ENCODE peak calls at places on chromosomes 1 and 21, in five cellular contexts. G, W, Y, O and B are unnamed samples.

GRCh38 chr1:51234721-51235425 is 1.2 kb upstream of the RNF11 start:
- DNase-seq in G (peak; percentile 73), W (peak; percentile 78), Y (peak; percentile 80), O (no peak), B (peak; percentile 79)

GRCh38 chr1:236636017-236636416 is 31.7 kb upstream of the HEATR1 start:
- DNase-seq in G (no peak), W (no peak), Y (no peak), O (no peak), B (no peak)

GRCh38 chr1:161176468-161177111 is 717 bp downstream of the B4GALT3 start:
- DNase-seq in G (no peak), W (no peak), Y (no peak), O (no peak), B (no peak)

GRCh38 chr1:179031855-179032513 is 6.3 kb downstream of the FAM20B start:
- DNase-seq in G (no peak), W (no peak), Y (no peak), O (no peak), B (no peak)

GRCh38 chr21:17786219-17787181 is 32.7 kb downstream of the C21orf91 start:
- DNase-seq in G (no peak), W (no peak), Y (no peak), O (no peak), B (no peak)

GRCh38 chr1:17119076-17119743 is at the start of gene PADI2:
- DNase-seq in G (peak; percentile 91), W (peak; percentile 68), Y (peak; percentile 78), O (peak; percentile 89), B (no peak)

GRCh38 chr1:220076861-220077762 is 12.5 kb downstream of the BPNT1 start:
- DNase-seq in G (no peak), W (no peak), Y (no peak), O (no peak), B (no peak)

GRCh38 chr1:181548491-181548890 is 65.2 kb downstream of the CACNA1E start:
- DNase-seq in G (no peak), W (no peak), Y (no peak), O (no peak), B (no peak)

GRCh38 chr1:8992936-8993687 is 33.1 kb downstream of the SLC2A7 start:
- DNase-seq in G (no peak), W (peak; percentile 25), Y (no peak), O (no peak), B (no peak)

GRCh38 chr1:61141288-61142044 is 59.1 kb downstream of the NFIA start:
- DNase-seq in G (no peak), W (no peak), Y (no peak), O (no peak), B (no peak)

GRCh38 chr21:41750532-41751151 is 16.2 kb downstream of the RIPK4 start:
- DNase-seq in G (no peak), W (no peak), Y (no peak), O (no peak), B (no peak)

GRCh38 chr1:180181048-180181447 is 26.4 kb downstream of the QSOX1 start:
- DNase-seq in G (no peak), W (peak; percentile 65), Y (peak; percentile 8), O (peak; percentile 65), B (no peak)

GRCh38 chr21:33402011-33402979 is 918 bp upstream of the IFNGR2 start:
- DNase-seq in G (peak; percentile 62), W (no peak), Y (peak; percentile 33), O (peak; percentile 59), B (no peak)

GRCh38 chr1:86913399-86913895 is 479 bp downstream of the SELENOF start:
- DNase-seq in G (no peak), W (peak; percentile 60), Y (no peak), O (peak; percentile 45), B (no peak)

GRCh38 chr1:110069302-110070281 is 880 bp downstream of the ALX3 start:
- DNase-seq in G (peak; percentile 61), W (peak; percentile 13), Y (no peak), O (peak; percentile 68), B (no peak)

DNA sequence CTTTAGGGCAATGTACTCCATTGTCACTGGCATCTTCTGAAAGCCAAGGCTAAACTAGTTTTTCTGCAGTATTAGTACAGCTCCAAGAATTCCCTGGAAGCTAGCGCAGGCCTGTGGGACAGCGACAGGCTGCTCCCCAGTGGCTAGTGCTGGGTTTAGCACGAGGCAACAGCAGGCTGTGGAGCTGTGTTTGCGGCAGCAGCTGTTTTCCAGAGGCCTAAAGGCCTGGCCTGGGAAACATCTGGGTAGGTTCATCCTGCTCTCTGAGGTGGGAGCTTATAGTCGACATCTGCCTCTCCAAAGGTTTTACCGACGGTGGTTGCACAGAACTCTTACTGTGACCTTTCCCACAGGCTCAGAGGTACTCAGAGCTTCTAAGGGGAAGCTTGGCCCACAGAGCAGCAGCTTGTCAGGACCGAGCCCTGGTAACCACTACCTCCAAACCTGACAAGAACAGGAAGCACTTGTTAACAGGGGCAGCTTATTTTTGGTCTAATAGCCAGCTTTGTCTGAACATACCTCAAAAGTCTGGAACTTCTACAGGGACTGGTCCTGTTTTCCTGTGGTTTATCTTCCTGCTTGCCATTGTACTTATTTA is 17.2 kb downstream of the CC2D1B start:
- DNase-seq in G (no peak), W (no peak), Y (no peak), O (peak; percentile 71), B (no peak)
- TF ChIP-seq CTCF in G (peak; percentile 16), W (no peak), Y (no peak), O (peak; percentile 61), B (peak; percentile 33)

DNA sequence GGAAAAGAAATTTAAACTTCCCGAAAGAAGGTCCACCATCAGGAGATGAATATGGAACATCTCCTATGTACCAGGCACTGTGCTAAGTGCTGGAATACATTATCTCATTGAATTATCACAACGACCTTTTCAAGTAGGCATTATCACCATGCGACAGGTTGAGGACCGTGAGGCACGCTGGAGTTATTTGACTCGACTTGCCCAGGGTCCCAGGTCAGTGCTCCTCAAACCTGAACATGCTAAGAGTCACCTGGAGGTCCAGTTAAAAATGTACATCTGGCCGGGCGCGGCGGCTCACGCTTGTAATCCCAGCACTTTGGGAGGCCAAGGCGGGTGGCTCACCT is 15.9 kb upstream of the AGTRAP start:
- DNase-seq in G (no peak), W (no peak), Y (no peak), O (no peak), B (no peak)
- TF ChIP-seq CTCF in G (no peak), W (no peak), Y (no peak), O (no peak), B (peak; percentile 9)

GRCh38 chr1:204788470-204788869 is 82.2 kb upstream of the NFASC start:
- DNase-seq in G (no peak), W (no peak), Y (no peak), O (no peak), B (no peak)

GRCh38 chr1:204793259-204793658 is 77.4 kb upstream of the NFASC start:
- DNase-seq in G (no peak), W (no peak), Y (no peak), O (no peak), B (no peak)

DNA sequence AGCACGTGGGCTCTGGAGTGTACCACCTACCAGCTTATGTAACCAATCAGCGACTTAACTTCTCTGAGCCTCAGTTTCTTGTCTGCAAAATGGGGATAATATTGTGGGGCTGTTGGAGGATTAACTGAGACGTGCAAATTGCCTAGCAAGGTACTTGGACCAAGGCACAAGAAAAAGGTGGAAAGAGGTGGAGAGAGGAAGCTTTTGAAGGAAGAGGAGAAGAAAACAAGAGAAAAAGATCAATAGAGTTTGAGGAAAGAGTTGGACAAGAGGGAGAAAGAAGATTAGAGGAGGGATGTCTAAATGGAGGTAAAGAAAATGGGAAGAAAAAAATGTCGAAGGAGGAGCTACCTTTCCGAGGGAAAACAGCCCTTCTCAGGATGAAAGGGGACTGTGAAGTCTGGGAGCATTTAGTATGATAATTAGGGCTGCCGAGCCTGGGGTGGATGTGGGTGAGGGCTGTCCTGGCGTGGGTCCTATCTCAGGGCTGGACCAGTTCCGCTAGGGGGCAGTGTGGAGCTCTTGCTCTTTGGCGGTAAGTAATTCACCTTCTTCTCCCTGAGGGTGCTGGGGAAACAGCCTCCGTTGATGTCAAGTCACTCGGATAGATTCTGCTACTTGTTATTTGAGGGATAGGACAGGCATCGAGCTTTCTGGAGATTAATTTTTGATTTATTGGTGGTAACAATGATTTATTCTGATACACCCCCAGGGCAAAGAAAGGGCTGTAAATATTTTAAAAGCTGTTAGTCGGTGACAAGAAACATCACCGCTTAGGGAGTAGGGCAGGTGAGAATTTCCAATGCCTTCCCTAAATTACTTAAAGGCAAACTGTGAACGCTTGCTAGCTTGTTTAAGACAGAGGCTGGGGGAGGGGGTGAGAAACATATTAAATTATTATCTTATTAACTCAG is 79.0 kb upstream of the NFASC start:
- DNase-seq in G (peak; percentile 70), W (peak; percentile 93), Y (peak; percentile 79), O (peak; percentile 89), B (no peak)
- TF ChIP-seq CTCF in G (peak; percentile 83), W (peak; percentile 91), Y (peak; percentile 67), O (peak; percentile 91), B (peak; percentile 59)

DNA sequence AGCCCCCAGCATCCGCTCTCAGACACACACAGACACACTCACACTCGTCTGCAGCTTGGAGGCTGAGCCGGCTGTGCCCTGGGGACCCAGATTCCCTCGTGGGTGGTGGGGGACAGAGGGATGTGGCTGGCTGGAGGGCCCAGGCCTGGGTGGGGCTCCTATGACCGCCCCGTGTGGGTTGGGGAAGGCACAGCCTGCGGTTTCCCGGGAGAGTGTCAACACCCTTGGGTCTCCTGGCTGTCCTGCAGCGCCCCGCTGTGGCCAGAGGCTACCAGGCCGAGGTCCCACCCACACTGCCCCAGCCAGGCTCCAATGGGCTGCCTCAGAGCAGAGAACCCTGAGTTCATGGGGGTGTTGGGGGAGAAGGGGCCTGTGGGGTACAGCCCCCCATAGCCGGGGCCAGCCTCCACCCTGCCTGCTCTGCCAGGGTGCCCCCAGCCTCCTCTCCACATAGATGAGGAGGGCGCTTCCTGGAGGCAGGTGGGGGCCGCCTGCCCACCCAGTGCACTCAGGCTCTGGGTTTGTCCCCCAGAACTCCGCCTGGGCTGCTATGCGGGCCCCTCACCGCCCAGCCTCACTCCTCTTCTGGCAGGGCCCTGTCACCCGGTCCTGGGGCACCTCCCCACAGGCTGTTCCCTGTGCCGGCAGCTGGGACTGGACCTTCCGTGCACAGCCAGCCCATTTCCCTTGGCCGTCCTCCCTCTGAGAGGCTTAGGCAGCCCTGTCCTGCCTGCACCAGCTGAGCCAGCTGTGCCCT is at the start of gene TTC34:
- DNase-seq in G (no peak), W (peak; percentile 75), Y (no peak), O (no peak), B (no peak)
- TF ChIP-seq CTCF in G (no peak), W (peak; percentile 37), Y (peak; percentile 28), O (no peak), B (no peak)

GRCh38 chr21:40053007-40053406 is 185.8 kb downstream of the PCP4 start:
- DNase-seq in G (no peak), W (no peak), Y (peak; percentile 18), O (no peak), B (no peak)

GRCh38 chr21:40052276-40052675 is 185.0 kb downstream of the PCP4 start:
- DNase-seq in G (no peak), W (no peak), Y (no peak), O (no peak), B (no peak)

GRCh38 chr21:40056031-40056430 is 188.8 kb downstream of the PCP4 start:
- DNase-seq in G (no peak), W (no peak), Y (no peak), O (no peak), B (no peak)

GRCh38 chr21:40051801-40052200 is 184.6 kb downstream of the PCP4 start:
- DNase-seq in G (no peak), W (no peak), Y (no peak), O (no peak), B (no peak)

DNA sequence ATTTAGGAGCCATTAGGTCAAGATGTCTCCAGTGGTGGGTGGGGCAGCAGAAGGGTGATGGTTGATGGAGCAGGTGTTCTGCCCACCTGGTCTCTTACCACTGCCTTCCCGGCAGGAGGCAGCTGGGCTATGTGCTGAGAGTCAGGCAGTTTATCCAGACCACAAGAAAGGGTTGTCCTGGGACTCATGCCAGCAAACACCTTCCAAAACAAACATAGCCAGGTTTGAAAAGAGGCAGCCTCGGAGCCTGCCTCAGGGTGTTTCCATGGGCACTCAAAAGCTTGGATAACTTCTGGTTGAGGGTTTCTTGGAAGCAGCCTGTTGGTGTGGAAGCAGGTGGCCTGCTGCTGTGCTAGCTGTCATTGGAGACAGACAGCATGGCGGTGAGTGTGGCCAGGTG is 187.2 kb downstream of the PCP4 start:
- DNase-seq in G (no peak), W (no peak), Y (peak; percentile 84), O (no peak), B (no peak)
- TF ChIP-seq CTCF in G (no peak), W (no peak), Y (peak; percentile 17), O (no peak), B (no peak)